ENCODE peak calls at places on chromosomes 6 and 20, in seven cellular contexts. B, U, R, G, Z, C and E are unnamed samples. For H3K27me3, the result is how much of the 10 kb centered on the place peaks cover.

GRCh38 chr20:38935285-38935684 is 9.1 kb downstream of the FAM83D start:
- DNase-seq in U (no peak), C (no peak), G (no peak), Z (no peak), R (no peak), B (no peak), E (no peak)

GRCh38 chr6:103081126-103081525 is 1687.6 kb downstream of the GRIK2 start:
- DNase-seq in G (no peak), R (no peak), Z (no peak), U (no peak), C (no peak), B (no peak), E (no peak)

GRCh38 chr20:40855269-40855668 is 166.2 kb upstream of the MAFB start:
- DNase-seq in C (no peak), U (no peak), R (no peak), Z (no peak), G (no peak), B (no peak), E (no peak)

GRCh38 chr6:36959555-36960250 is 5.2 kb downstream of the PI16 start:
- DNase-seq in Z (no peak), B (peak), G (no peak), U (no peak), C (peak), R (no peak), E (no peak)

GRCh38 chr6:47817749-47818148 is 35.9 kb downstream of the OPN5 start:
- DNase-seq in U (no peak), B (no peak), G (no peak), Z (no peak), C (no peak), R (no peak), E (no peak)

GRCh38 chr6:6003334-6004146 is 3.2 kb downstream of the NRN1 start:
- DNase-seq in G (no peak), U (no peak), Z (no peak), C (no peak), R (no peak), B (no peak), E (peak)

GRCh38 chr20:376750-377149 is 3.8 kb upstream of the TRIB3 start:
- DNase-seq in U (no peak), R (no peak), Z (no peak), G (no peak), C (no peak), B (no peak), E (no peak)

GRCh38 chr20:6104493-6105188 is 18.2 kb downstream of the FERMT1 start:
- DNase-seq in G (no peak), B (no peak), U (no peak), Z (no peak), R (peak), C (no peak), E (no peak)

DNA sequence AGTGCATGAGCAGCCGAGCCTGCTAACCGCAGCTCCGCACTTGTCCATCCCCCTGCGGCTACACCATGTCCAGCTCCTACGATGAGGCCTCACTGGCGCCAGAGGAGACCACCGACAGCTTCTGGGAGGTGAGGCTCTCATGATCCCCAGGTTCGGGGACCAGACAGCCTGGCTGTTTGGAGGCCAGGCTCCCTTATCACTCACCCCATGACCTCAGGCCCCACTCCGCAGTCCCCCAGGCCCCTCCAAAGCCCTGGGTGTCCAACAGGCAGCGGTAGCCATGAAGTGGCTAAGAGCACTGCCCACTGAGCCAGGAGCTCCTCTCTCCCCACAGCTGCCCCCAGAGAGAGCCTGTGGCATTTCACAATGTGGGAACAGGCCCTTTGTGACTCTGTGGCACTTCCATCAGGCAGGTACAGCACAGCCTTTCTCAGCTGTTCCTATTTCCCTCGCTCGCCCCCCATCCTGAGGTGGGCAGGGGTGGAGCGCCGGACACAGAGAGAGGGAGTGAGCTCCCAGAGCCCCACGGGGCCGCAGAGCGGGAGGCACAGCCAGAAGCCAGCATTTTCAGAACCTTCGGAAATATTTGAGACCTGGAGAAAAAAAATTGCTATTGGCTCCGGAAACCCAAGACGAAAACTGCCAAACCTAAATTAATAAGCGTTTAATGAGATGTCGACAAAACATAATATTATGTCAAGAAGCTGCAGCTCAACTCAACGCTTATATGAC is 29.7 kb downstream of the SPDEF start:
- DNase-seq in G (no peak), U (no peak), Z (no peak), B (no peak), R (no peak), C (peak), E (no peak)
- H3K4me3 ChIP-seq in G (no peak), U (peak), Z (peak), B (peak), R (peak), C (peak), E (peak)

GRCh38 chr6:158624684-158625682 is 19.6 kb downstream of the DYNLT1 start:
- DNase-seq in U (peak), Z (no peak), C (peak), G (no peak), B (no peak), R (no peak), E (no peak)
- TF ChIP-seq CTCF in U (no peak), Z (no peak), C (no peak), G (no peak), B (no peak), R (no peak), E (no peak)

GRCh38 chr20:62486431-62486954 is 10.7 kb upstream of the GATA5 start:
- DNase-seq in C (no peak), G (no peak), Z (no peak), B (no peak), R (no peak), U (peak), E (no peak)

GRCh38 chr20:62485701-62486089 is 9.9 kb upstream of the GATA5 start:
- DNase-seq in U (no peak), C (no peak), Z (no peak), B (no peak), G (no peak), R (no peak), E (no peak)

GRCh38 chr20:62483613-62484468 is 8.0 kb upstream of the GATA5 start:
- DNase-seq in G (no peak), R (no peak), B (no peak), C (no peak), Z (no peak), U (no peak), E (no peak)

GRCh38 chr20:62484478-62484877 is 8.7 kb upstream of the GATA5 start:
- DNase-seq in Z (no peak), G (no peak), R (no peak), C (no peak), B (no peak), U (no peak), E (no peak)

GRCh38 chr20:62485062-62485700 is 9.4 kb upstream of the GATA5 start:
- DNase-seq in B (no peak), G (no peak), U (peak), Z (no peak), R (peak), C (peak), E (peak)
- H3K27me3 ChIP-seq in B (half or more), G (under half), U (under half), Z (half or more), R (half or more), C (under half), E (half or more)

GRCh38 chr20:19047951-19048296 is 164.5 kb upstream of the SLC24A3 start:
- DNase-seq in C (no peak), U (no peak), R (no peak), B (no peak), Z (no peak), G (no peak), E (no peak)

GRCh38 chr20:19047040-19047950 is 165.1 kb upstream of the SLC24A3 start:
- DNase-seq in Z (peak), G (no peak), U (peak), C (peak), R (no peak), B (peak), E (peak)

GRCh38 chr20:19048898-19049889 is 163.2 kb upstream of the SLC24A3 start:
- DNase-seq in R (no peak), U (no peak), C (peak), Z (peak), B (no peak), G (no peak), E (peak)

DNA sequence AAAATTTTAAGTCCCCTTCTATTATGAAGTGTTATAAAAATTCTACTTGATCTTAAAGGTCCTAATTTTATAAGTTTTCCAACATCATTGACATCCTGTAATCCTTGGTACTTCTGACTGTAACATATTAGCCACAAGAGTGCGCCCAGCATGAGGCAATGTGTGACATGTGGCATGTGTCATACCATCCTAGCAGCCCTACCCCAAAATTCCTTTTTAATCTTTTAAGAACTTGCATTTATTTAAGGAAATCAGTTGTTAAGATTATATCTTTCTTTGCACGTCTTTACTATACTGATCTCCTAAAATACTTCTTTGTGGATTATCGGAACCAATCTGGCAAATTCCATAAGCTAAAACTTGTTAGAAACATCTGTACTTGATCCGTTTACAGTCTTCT is 167.1 kb upstream of the SLC24A3 start:
- DNase-seq in Z (no peak), C (no peak), U (no peak), B (no peak), R (no peak), G (no peak), E (no peak)
- H3K4me3 ChIP-seq in Z (no peak), C (no peak), U (no peak), B (no peak), R (no peak), G (no peak), E (no peak)

GRCh38 chr6:116763048-116763447 is 2.5 kb downstream of the FAM162B start:
- DNase-seq in R (no peak), G (no peak), B (no peak), Z (no peak), C (no peak), U (no peak), E (no peak)

GRCh38 chr6:116764961-116765841 is at the start of gene FAM162B:
- DNase-seq in B (no peak), R (peak), U (no peak), G (peak), C (no peak), Z (peak), E (peak)

GRCh38 chr6:116763871-116764270 is 1.6 kb downstream of the FAM162B start:
- DNase-seq in B (no peak), U (no peak), Z (no peak), R (peak), G (no peak), C (no peak), E (no peak)

GRCh38 chr6:116766506-116767176 is 1.1 kb upstream of the FAM162B start:
- DNase-seq in B (no peak), G (no peak), U (no peak), R (no peak), Z (no peak), C (no peak), E (no peak)

DNA sequence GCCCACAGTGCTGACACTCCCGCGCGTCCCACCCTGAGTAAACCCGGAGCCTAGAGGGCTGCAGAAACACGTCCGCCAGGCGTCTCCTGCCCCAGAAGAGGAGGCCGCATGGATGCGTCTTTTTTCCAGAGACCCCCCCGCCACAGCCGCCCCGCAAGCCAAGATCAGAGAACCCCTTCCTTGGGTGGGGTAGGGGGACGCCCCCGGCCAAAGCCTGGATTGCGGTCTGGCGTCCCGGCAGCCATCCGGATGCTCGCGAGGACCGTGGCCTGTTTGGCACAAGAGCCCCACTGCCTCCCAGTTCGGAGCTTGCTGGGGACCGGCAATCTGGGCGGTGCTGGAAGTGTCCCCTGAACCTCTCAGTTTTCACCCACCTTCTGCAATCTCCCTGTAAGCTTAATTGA is 960 bp downstream of the FAM162B start:
- DNase-seq in C (no peak), Z (no peak), R (peak), U (no peak), B (no peak), G (peak), E (peak)
- TF ChIP-seq CTCF in C (no peak), Z (no peak), R (peak), U (no peak), B (no peak), G (no peak), E (no peak)

DNA sequence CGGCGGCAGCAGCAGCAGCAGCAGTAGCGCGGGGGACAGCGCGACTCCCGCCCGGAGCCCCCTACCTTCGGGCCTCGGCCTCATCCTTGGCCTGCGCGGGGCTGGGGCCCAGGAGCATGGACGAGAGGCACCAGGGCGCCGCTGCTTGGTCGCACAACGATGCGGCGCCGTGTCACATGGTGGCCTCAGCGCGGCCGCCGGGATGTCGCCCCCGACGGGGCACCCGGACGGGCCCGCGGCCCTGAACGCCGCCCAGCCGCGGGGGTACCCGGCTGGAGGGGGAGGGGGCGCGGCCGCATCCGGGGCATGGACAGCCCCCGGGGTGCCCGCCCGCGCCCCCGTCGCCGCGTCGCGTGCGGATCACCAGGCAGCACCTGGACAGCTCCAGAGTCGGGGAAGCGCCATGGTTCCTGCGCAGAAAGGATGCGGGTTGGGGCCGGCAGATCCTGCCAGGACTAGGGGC is 57.1 kb downstream of the CDH22 start:
- DNase-seq in B (no peak), R (no peak), U (no peak), G (no peak), Z (no peak), C (no peak), E (no peak)
- H3K27me3 ChIP-seq in B (half or more), R (half or more), U (half or more), G (under half), Z (half or more), C (under half), E (under half)

DNA sequence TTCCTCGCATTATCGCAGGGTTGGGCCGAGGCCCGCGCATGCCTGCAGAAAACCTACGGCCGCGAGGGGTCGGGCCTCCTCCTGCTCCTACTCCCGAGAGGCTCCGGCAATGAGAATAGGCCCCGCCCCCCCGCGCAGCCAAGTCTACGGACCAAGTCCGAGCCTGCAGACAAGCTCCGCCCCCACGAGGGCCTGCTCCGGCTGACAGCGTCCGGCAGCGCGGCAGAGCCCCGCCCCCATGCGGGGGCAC is 3.1 kb upstream of the GPSM3 start:
- DNase-seq in C (peak), Z (peak), B (peak), R (peak), U (peak), G (peak), E (peak)
- H3K4me3 ChIP-seq in C (peak), Z (peak), B (peak), R (no peak), U (peak), G (no peak), E (peak)

DNA sequence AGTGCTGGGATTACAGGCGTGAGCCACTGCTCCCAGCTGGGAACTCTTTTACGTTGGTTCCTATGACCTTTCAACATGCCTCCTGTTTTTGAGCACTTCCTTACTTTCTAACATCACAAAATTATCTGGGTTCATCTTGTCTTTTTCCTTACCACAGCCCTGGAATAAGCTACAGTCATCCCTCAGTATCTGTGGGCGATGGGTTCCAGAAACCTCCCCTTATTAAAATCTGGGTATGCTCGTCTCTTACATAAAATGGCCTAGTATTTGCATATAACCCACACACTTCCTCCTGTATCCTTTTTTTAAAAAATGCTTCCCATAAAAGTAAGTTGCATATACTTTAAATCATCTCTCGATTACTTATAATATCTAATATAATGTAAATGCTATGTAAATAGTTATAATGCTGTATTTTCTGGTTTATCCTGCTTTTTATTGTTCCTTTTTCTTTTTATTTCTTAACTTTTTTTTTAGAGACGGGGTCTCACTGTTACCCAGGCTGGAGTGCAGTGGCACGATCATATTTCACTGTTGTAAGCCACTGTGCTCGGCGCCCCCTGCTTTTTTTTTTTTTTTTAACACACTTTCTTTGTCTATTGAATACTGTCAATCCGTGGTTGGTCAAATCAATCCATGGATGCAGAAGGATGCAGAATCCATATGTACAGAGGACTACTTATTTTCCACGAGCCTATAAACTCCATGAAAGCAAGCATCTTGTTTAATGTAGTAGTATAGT is 9.2 kb downstream of the RPF2 start:
- DNase-seq in U (no peak), Z (no peak), G (no peak), B (no peak), R (no peak), C (no peak), E (no peak)
- TF ChIP-seq CTCF in U (no peak), Z (no peak), G (no peak), B (no peak), R (no peak), C (no peak), E (no peak)

GRCh38 chr20:61767776-61768494 is 297.7 kb downstream of the TAF4 start:
- DNase-seq in C (no peak), B (no peak), R (no peak), Z (no peak), U (no peak), G (no peak), E (no peak)
- H3K27me3 ChIP-seq in C (under half), B (under half), R (under half), Z (half or more), U (under half), G (under half), E (under half)

DNA sequence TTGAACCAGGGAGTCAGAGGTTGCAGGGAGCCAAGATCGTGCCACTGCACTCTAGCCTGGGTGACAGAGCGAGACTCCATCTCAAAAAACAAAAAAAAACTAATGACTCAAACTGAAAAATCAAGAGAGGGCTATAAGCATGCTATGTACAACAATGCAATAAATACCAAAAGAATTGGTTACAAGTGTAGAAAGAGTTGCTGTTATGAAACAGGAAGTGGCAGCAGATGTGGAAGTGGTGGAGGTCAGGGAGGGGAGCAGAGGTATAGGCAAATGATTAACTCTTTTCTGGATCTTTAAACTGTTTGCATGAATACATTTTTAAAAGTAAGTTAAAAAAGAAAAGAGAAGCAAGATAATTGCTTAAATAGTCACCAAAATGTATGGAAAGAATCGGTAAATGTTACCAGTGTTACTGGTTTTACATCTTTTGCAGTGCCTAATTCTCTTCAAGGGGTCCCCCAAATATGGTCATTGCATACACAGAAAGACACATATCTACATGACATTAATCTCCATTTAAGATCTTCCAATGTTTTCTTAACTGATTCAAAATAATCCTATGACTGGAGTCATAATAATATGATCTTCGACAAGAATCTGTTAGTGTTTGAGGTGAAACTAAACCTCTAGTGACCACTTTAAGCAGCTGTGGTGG is 15.0 kb downstream of the CALHM6 start:
- DNase-seq in U (no peak), G (no peak), C (no peak), B (no peak), R (peak), Z (no peak), E (no peak)
- H3K4me3 ChIP-seq in U (no peak), G (no peak), C (peak), B (no peak), R (no peak), Z (no peak), E (peak)